ENCODE peak calls at places on chromosome 3, in seven cellular contexts. G, J, A, N, T, Q and I are unnamed samples.

GRCh38 chr3:29137601-29138000 is 143.3 kb upstream of the RBMS3 start:
- DNase-seq in G (no peak), J (no peak), A (no peak), N (no peak), T (no peak), Q (no peak), I (no peak)

GRCh38 chr3:69751118-69751517 is 11.9 kb downstream of the MITF start:
- DNase-seq in G (no peak), J (no peak), A (no peak), N (no peak), T (no peak), Q (no peak), I (no peak)

GRCh38 chr3:194255252-194256039 is 95.7 kb downstream of the CPN2 start:
- DNase-seq in G (no peak), J (no peak), A (no peak), N (no peak), T (peak; percentile 49), Q (no peak), I (peak; percentile 11)

GRCh38 chr3:76673171-76673570 is 366.7 kb upstream of the ROBO2 start:
- DNase-seq in G (no peak), J (no peak), A (no peak), N (no peak), T (no peak), Q (no peak), I (no peak)

GRCh38 chr3:2535206-2535605 is 436.5 kb downstream of the CNTN4 start:
- DNase-seq in G (no peak), J (no peak), A (no peak), N (no peak), T (no peak), Q (no peak), I (no peak)

GRCh38 chr3:197960694-197961581 is 921 bp downstream of the LMLN start:
- DNase-seq in G (no peak), J (no peak), A (peak; percentile 66), N (no peak), T (no peak), Q (no peak), I (no peak)

GRCh38 chr3:72661115-72661457 is 187.2 kb downstream of the SHQ1 start:
- DNase-seq in G (peak; percentile 81), J (no peak), A (peak; percentile 79), N (peak; percentile 35), T (no peak), Q (no peak), I (no peak)

GRCh38 chr3:46406786-46407611 is at the start of the genes CCR5AS and CCRL2:
- DNase-seq in G (no peak), J (no peak), A (peak; percentile 12), N (no peak), T (peak; percentile 56), Q (no peak), I (peak; percentile 15)

GRCh38 chr3:194300392-194300758 is 50.8 kb downstream of the CPN2 start:
- DNase-seq in G (no peak), J (peak; percentile 31), A (peak; percentile 80), N (peak; percentile 87), T (no peak), Q (no peak), I (no peak)

GRCh38 chr3:139527287-139527686 is 12.3 kb downstream of the RBP1 start:
- DNase-seq in G (no peak), J (no peak), A (no peak), N (no peak), T (no peak), Q (no peak), I (no peak)

GRCh38 chr3:40719660-40720287 is 195.0 kb downstream of the ZNF621 start:
- DNase-seq in G (no peak), J (no peak), A (peak; percentile 46), N (no peak), T (no peak), Q (no peak), I (no peak)
- TF ChIP-seq CTCF in G (no peak), J (no peak), A (peak; percentile 21), N (no peak), T (no peak), Q (peak; percentile 29), I (no peak)

DNA sequence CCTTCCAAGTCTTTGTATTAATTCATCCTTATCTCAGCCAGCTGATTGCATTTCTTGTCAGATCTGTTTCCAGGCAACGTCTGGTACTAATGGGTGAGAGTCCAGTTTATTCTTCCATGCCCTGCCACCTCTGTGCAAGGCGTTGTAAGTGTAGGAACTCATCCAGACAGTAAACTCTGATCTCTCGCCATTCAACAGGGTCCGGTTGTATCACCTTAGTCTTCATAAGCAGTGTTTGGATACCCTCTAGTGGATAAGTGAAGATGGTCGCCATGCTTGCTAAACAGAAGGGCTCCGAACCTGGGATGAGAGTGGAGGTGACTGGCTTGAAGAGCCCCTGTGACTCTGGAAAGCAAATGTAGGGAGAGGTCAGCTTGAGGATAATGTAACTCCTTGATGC is 51.6 kb upstream of the CMTM7 start:
- DNase-seq in G (no peak), J (no peak), A (peak; percentile 59), N (no peak), T (peak; percentile 54), Q (no peak), I (no peak)
- TF ChIP-seq CTCF in G (peak; percentile 20), J (peak; percentile 33), A (peak; percentile 48), N (no peak), T (peak; percentile 61), Q (peak; percentile 64), I (peak; percentile 64)

GRCh38 chr3:168249539-168250414 is 154.1 kb upstream of the GOLIM4 start:
- DNase-seq in G (peak; percentile 12), J (peak; percentile 64), A (peak; percentile 54), N (peak; percentile 46), T (peak; percentile 87), Q (peak; percentile 79), I (no peak)
- TF ChIP-seq CTCF in G (peak; percentile 20), J (peak; percentile 31), A (peak; percentile 6), N (no peak), T (peak; percentile 49), Q (peak; percentile 65), I (no peak)

GRCh38 chr3:185823280-185824044 is 1.4 kb downstream of the IGF2BP2 start:
- DNase-seq in G (no peak), J (peak; percentile 53), A (no peak), N (peak; percentile 63), T (peak; percentile 41), Q (peak; percentile 44), I (no peak)

GRCh38 chr3:185825379-185825638 is 467 bp upstream of the IGF2BP2 start:
- DNase-seq in G (no peak), J (no peak), A (no peak), N (no peak), T (no peak), Q (no peak), I (no peak)

GRCh38 chr3:185824051-185824466 is 783 bp downstream of the IGF2BP2 start:
- DNase-seq in G (no peak), J (peak; percentile 30), A (no peak), N (peak; percentile 43), T (peak; percentile 32), Q (peak; percentile 15), I (no peak)

GRCh38 chr3:185825639-185826481 is 1.0 kb upstream of the IGF2BP2 start:
- DNase-seq in G (no peak), J (peak; percentile 42), A (peak; percentile 37), N (peak; percentile 56), T (peak; percentile 60), Q (peak; percentile 47), I (no peak)

DNA sequence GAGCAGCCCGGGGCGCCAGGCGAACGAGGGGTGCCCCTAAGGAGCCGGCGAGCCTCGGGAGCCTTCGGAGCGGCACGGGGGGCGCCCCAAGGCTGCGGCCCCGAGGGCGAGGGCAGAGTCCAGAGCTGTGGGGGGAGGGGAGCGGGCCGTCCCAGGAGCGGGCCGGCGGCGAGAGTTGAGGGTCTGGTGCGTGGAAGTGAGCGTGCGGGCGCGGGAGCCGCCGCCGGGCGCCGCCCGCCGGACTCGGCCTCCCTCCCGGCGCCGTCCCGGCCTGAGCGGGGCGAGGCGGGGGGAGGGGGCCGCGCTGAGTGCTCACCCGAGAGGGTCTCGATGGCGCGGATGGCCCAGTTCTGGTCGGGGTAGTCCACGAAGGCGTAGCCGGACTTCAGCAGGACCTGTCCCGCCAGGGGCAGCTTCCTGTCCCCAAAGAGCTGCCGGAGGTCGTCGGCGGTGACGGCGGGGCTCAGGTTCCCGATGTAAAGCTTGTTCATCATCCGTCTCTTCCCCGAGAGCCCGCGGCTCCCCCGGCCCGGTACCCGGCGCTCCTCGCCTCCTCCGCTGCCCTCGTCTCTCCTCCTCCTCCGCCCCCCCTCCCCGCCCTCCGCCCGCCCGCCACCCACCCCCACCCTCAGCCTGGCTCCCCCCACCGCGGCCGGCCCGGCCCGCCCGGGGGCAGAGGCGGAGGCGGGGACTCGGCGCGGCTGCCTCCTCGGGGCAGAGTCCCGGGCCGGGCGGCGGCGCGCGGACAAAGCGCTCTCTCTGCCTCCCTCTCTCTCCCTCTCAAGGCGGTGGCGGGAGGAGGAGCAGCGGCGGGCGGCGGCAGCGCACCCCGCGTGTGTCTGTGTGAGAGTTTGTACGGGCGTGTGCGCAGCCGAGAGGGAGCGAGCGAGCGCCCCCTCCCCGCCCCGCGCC is at the start of gene IGF2BP2:
- DNase-seq in G (peak; percentile 62), J (peak; percentile 75), A (peak; percentile 68), N (peak; percentile 74), T (peak; percentile 64), Q (peak; percentile 78), I (no peak)
- TF ChIP-seq CTCF in G (no peak), J (peak; percentile 14), A (no peak), N (no peak), T (no peak), Q (peak; percentile 30), I (no peak)

DNA sequence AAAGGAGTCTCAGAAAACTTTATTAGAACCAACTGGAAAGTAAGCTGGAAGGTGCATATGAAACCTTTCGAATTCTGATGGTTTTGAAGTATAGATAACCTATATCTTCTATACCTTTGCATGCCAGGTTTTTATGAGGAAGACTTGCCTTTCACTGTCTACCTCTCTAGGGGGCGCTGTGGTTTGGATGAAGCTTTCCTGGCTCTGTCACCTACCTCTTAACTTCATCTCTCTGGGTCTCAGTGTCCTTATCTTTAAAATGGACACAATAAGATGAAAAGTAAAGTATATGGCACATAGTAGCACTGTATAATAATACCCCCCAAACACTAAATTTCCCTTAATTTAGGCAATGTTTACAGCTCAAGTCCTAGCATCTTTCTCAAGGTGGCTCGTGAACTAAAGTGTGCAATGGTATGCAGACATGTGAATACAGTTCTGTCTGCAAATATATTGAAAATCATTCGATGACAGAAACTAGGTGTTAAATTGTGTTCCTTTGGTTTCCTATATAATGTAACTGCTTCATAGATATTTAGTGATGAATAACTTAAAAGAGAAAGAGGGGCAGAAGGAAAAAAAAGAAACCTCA is 314.3 kb downstream of the CHST2 start:
- DNase-seq in G (no peak), J (no peak), A (peak; percentile 29), N (no peak), T (peak; percentile 29), Q (no peak), I (no peak)
- TF ChIP-seq CTCF in G (peak; percentile 28), J (peak; percentile 31), A (peak; percentile 59), N (no peak), T (peak; percentile 41), Q (peak; percentile 38), I (peak; percentile 30)

GRCh38 chr3:159159546-159159945 is 357.7 kb downstream of the MFSD1 start:
- DNase-seq in G (no peak), J (no peak), A (no peak), N (no peak), T (no peak), Q (no peak), I (no peak)

GRCh38 chr3:159158801-159159200 is 356.9 kb downstream of the MFSD1 start:
- DNase-seq in G (no peak), J (no peak), A (no peak), N (no peak), T (no peak), Q (no peak), I (no peak)

GRCh38 chr3:159163656-159164055 is 361.8 kb downstream of the MFSD1 start:
- DNase-seq in G (no peak), J (no peak), A (no peak), N (no peak), T (no peak), Q (no peak), I (no peak)

GRCh38 chr3:159157275-159157674 is 355.4 kb downstream of the MFSD1 start:
- DNase-seq in G (no peak), J (no peak), A (no peak), N (no peak), T (no peak), Q (no peak), I (no peak)

GRCh38 chr3:159158213-159158612 is 356.4 kb downstream of the MFSD1 start:
- DNase-seq in G (no peak), J (no peak), A (peak; percentile 17), N (no peak), T (no peak), Q (no peak), I (no peak)
- TF ChIP-seq CTCF in G (no peak), J (no peak), A (peak; percentile 19), N (no peak), T (no peak), Q (no peak), I (no peak)